ENCODE peak calls at places on chromosomes 6 and 20, in six cellular contexts. R, B, H, L, G and P are unnamed samples.
A peak's percentile ranks its signal among the peaks of the same experiment; 100 is the strongest.

GRCh38 chr6:18410412-18410811 is 23.3 kb downstream of the RNF144B start:
- DNase-seq in R (no peak), B (no peak), H (no peak), L (no peak), G (no peak), P (no peak)

GRCh38 chr20:23679448-23680092 is 9.3 kb downstream of the CST4 start:
- DNase-seq in R (no peak), B (no peak), H (no peak), L (no peak), G (no peak), P (no peak)

GRCh38 chr6:30891816-30892553 is 7.7 kb downstream of the DDR1 start:
- DNase-seq in R (no peak), B (no peak), H (no peak), L (no peak), G (no peak), P (no peak)

GRCh38 chr6:115540077-115540869 is 520.4 kb downstream of the FRK start:
- DNase-seq in R (no peak), B (no peak), H (no peak), L (no peak), G (no peak), P (no peak)

GRCh38 chr20:20215976-20216727 is 151.8 kb upstream of the INSM1 start:
- DNase-seq in R (no peak), B (no peak), H (no peak), L (no peak), G (no peak), P (no peak)

GRCh38 chr6:30836431-30836866 is 47.9 kb upstream of the DDR1 start:
- DNase-seq in R (peak; percentile 92), B (peak; percentile 54), H (peak; percentile 79), L (no peak), G (no peak), P (peak; percentile 65)

GRCh38 chr6:2108700-2109306 is 136.6 kb downstream of the GMDS start:
- DNase-seq in R (no peak), B (no peak), H (no peak), L (no peak), G (no peak), P (no peak)

GRCh38 chr20:25135031-25135430 is 53.1 kb upstream of the VSX1 start:
- DNase-seq in R (no peak), B (no peak), H (no peak), L (no peak), G (no peak), P (no peak)

GRCh38 chr6:145681965-145682364 is 53.4 kb downstream of the EPM2A start:
- DNase-seq in R (no peak), B (no peak), H (no peak), L (no peak), G (no peak), P (no peak)

GRCh38 chr6:42306439-42307140 is 88.9 kb upstream of the MRPS10 start:
- DNase-seq in R (no peak), B (no peak), H (no peak), L (no peak), G (peak; percentile 20), P (no peak)

GRCh38 chr20:50676888-50677287 is 14.5 kb downstream of the RIPOR3 start:
- DNase-seq in R (no peak), B (no peak), H (no peak), L (peak; percentile 28), G (no peak), P (no peak)

GRCh38 chr20:46009847-46010246 is 1.1 kb downstream of the MMP9 start:
- DNase-seq in R (no peak), B (no peak), H (no peak), L (no peak), G (no peak), P (no peak)
- H3K4me3 ChIP-seq in R (no peak overlapping the region), B (no peak overlapping the region), H (no peak overlapping the region), L (no peak overlapping the region), G (no peak overlapping the region), P (no peak overlapping the region)

DNA sequence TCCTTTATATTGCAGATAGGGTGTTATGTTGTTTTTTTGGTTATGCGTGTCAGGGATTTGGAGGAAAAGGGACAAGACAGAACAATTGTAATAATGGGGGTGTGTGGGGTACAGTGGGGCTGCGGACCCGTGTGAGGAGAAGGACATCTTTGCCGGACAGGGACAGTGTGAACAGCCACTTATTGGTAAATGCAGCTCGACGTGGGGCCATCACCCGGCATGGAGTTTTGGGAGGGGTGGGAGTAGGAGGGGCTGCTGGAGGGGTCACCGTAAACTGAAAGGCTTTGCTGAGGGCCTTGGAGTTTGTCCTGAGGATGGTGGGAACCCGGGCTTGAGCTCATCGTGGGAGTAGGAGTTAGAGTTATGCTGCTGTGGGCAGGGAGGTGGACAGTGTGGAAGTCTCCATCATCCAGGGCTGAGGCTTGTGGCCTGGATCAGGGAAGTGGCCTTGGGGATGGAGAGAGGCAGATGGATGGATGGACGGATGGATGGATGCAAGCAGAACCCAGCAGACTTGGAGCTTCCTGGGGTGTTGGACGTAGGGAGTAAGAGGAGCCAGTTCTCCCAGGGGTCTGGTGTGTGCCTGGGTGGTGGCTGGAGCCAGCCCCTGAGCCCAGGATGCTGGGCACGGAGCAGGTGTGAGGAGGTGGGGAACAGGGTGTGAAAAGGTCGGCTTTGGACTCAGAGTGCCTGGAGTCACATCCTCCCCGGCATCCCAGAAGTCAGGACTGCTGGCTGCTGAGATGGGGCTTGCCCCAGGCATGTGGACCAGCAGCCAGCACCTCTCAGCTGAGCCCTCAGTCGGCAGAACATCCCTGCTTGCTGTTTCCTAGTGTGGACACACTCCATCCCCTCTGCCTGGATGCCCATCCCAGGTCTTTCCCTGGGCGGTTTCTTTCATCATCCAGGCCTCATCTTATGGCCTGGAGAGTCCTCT is 104.7 kb downstream of the SYCP2 start:
- DNase-seq in R (no peak), B (no peak), H (no peak), L (no peak), G (peak; percentile 52), P (no peak)
- H3K9me3 ChIP-seq in R (no peaks in the 10 kb centered on the region), B (peaks cover 3% of the 10 kb centered on the region), H (no peaks in the 10 kb centered on the region), L (no peaks in the 10 kb centered on the region), G (no peaks in the 10 kb centered on the region), P (no peaks in the 10 kb centered on the region)

GRCh38 chr6:34553146-34553545 is 3.0 kb downstream of the SPDEF start:
- DNase-seq in R (no peak), B (no peak), H (peak; percentile 29), L (no peak), G (peak; percentile 46), P (no peak)
- H3K4me3 ChIP-seq in R (no peak overlapping the region), B (no peak overlapping the region), H (no peak overlapping the region), L (no peak overlapping the region), G (no peak overlapping the region), P (no peak overlapping the region)

DNA sequence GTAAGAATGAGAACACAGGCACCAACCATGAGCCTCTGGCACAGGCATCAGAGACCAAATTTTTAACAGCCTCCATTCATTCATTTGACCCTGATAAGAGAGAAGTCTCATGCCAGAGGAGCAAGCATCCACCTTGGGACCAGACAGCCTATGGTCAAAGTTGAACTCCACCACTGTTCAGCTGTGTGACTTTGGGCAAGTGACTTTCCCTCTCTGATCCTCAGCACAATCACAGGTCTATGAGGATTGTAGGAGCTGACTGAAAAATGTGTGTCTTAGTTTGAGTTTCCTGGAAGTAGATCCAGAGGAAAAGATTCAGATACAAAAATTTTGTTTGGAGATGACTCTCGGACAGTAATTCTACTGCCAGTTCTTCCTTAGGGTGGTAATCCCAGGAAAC is 645.1 kb upstream of the DEFB115 start:
- DNase-seq in R (no peak), B (no peak), H (no peak), L (no peak), G (no peak), P (no peak)
- H3K9me3 ChIP-seq in R (no peaks in the 10 kb centered on the region), B (peaks cover 46% of the 10 kb centered on the region), H (no peaks in the 10 kb centered on the region), L (no peaks in the 10 kb centered on the region), G (peaks cover 3% of the 10 kb centered on the region), P (no peaks in the 10 kb centered on the region)

GRCh38 chr6:63897952-63898351 is 262.4 kb downstream of the PHF3 start:
- DNase-seq in R (peak; percentile 24), B (peak; percentile 62), H (no peak), L (peak; percentile 48), G (no peak), P (no peak)
- H3K4me3 ChIP-seq in R (no peak overlapping the region), B (no peak overlapping the region), H (no peak overlapping the region), L (no peak overlapping the region), G (no peak overlapping the region), P (no peak overlapping the region)

GRCh38 chr20:61835791-61836350 is 229.8 kb downstream of the TAF4 start:
- DNase-seq in R (no peak), B (no peak), H (no peak), L (peak; percentile 53), G (peak; percentile 64), P (no peak)

GRCh38 chr20:61835301-61835700 is 230.4 kb downstream of the TAF4 start:
- DNase-seq in R (no peak), B (no peak), H (no peak), L (peak; percentile 44), G (peak; percentile 35), P (peak; percentile 76)

GRCh38 chr20:61830956-61831355 is 234.7 kb downstream of the TAF4 start:
- DNase-seq in R (no peak), B (no peak), H (no peak), L (no peak), G (no peak), P (no peak)

GRCh38 chr20:61832181-61832580 is 233.5 kb downstream of the TAF4 start:
- DNase-seq in R (no peak), B (no peak), H (no peak), L (no peak), G (no peak), P (no peak)

DNA sequence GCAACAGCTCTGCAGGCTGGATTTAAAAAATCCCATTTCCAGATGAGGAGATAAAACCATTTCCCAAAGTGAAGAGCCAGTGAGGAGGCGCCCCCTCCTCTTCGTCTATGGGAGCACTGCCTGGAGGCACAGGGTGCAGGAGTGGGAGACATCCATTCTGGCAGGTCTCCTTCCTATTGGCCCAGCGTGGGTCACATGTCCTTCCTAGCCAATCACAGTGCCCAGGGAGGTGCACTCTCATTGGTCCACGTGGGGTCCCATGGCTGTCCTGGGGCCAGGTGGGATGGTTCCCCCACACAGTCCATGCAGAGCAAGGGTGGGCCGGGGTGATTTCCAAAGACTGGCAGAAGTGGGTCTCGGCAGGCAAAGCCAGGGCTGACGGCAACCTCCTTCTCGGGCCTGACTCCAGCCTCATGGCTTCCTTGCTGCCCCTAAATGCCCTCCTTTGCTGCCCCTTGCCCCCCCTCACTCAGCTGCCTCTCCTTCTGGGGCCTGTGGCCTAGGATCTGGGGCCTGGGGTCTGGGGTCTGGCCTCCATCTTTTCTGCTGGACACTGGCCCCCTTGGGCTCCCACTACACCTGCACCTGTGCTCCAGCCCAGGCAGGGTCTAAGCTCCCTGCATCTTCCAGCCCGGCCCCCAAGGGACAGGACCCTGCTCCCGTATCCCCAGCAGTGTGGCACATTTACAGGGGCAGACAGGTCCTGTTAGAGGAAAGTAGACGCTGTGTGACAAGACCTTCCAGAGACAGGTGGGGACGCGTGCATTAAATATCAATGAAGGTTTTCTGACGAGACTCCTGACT is 231.7 kb downstream of the TAF4 start:
- DNase-seq in R (no peak), B (no peak), H (no peak), L (peak; percentile 40), G (peak; percentile 66), P (no peak)
- H3K9me3 ChIP-seq in R (no peaks in the 10 kb centered on the region), B (no peaks in the 10 kb centered on the region), H (no peaks in the 10 kb centered on the region), L (no peaks in the 10 kb centered on the region), G (no peaks in the 10 kb centered on the region), P (no peaks in the 10 kb centered on the region)